ENCODE peak calls at places on chromosomes 4 and X, in six cellular contexts. T is fibroblast of lung, X is neuronal stem cell, J is PC-3, M is GM23248, D is Karpas-422. S is an unnamed sample.

GRCh38 chr4:83109480-83110221 is 4.9 kb downstream of the PLAC8 start:
- DNase-seq in D (no peak), J (peak; percentile 33), M (peak; percentile 66), X (peak; percentile 42), T (peak; percentile 34), S (peak; percentile 55)

GRCh38 chr4:37890501-37891220 is at the start of gene TBC1D1:
- DNase-seq in J (peak; percentile 24), X (peak; percentile 12), D (peak; percentile 61), M (peak; percentile 31), T (no peak), S (peak; percentile 75)

GRCh38 chr4:57378766-57379165 is 268.6 kb upstream of the IGFBP7 start:
- DNase-seq in M (peak; percentile 74), D (no peak), T (peak; percentile 79), X (no peak), J (peak; percentile 88), S (no peak)

GRCh38 chr4:108144451-108144850 is 24.3 kb downstream of the LEF1 start:
- DNase-seq in D (no peak), T (no peak), X (no peak), M (no peak), J (no peak), S (no peak)

GRCh38 chr4:1465173-1466033 is 59.2 kb upstream of the NKX1-1 start:
- DNase-seq in X (no peak), D (no peak), T (no peak), M (no peak), J (no peak), S (no peak)

GRCh38 chr4:184163813-184164212 is 53.9 kb downstream of the ENPP6 start:
- DNase-seq in M (peak; percentile 48), T (peak; percentile 6), J (peak; percentile 45), D (peak; percentile 69), X (no peak), S (peak; percentile 33)

GRCh38 chr4:173516621-173517612 is 13.1 kb downstream of the HAND2 start:
- DNase-seq in D (no peak), X (no peak), T (no peak), J (no peak), M (no peak), S (no peak)

GRCh38 chr4:90064196-90064595 is 63.0 kb upstream of the CCSER1 start:
- DNase-seq in M (no peak), D (no peak), T (no peak), X (no peak), J (no peak), S (no peak)

GRCh38 chr4:86940176-86940575 is 5.4 kb downstream of the AFF1 start:
- DNase-seq in T (peak; percentile 28), D (no peak), X (no peak), J (no peak), M (peak; percentile 67), S (no peak)

GRCh38 chr4:98828801-98829200 is 100.1 kb downstream of the EIF4E start:
- DNase-seq in D (peak; percentile 68), X (no peak), J (peak; percentile 76), M (peak; percentile 7), T (peak; percentile 3), S (peak; percentile 27)

GRCh38 chr4:16677545-16677944 is 220.9 kb downstream of the LDB2 start:
- DNase-seq in X (no peak), D (no peak), T (peak; percentile 34), M (peak; percentile 43), J (no peak), S (no peak)

GRCh38 chr4:23737571-23737970 is 152.3 kb downstream of the PPARGC1A start:
- DNase-seq in D (no peak), X (no peak), T (peak; percentile 6), J (no peak), M (no peak), S (no peak)

GRCh38 chr4:183329954-183330742 is 7.9 kb upstream of the CLDN24 start:
- DNase-seq in X (no peak), M (no peak), J (no peak), T (no peak), D (no peak), S (no peak)

GRCh38 chrX:154657226-154657805 is 3.9 kb upstream of the CTAG2 start:
- DNase-seq in D (no peak), T (no peak), J (no peak), M (no peak), X (no peak), S (no peak)

GRCh38 chrX:51614353-51614752 is 4.4 kb downstream of the CENPVL3 start:
- DNase-seq in M (peak; percentile 76), T (peak; percentile 48), D (peak; percentile 77), X (no peak), J (peak; percentile 61), S (no peak)

GRCh38 chrX:42934020-42934701 is 156.2 kb upstream of the PPP1R2C start:
- DNase-seq in M (no peak), T (peak; percentile 1), X (no peak), J (no peak), D (no peak), S (peak; percentile 27)

GRCh38 chrX:31112226-31112999 is 40.6 kb upstream of the FTHL17 start:
- DNase-seq in X (no peak), J (no peak), T (no peak), M (no peak), D (no peak), S (no peak)

GRCh38 chr4:8067274-8067936 is 91.2 kb downstream of the ABLIM2 start:
- DNase-seq in M (no peak), D (no peak), J (no peak), X (no peak), T (no peak), S (no peak)

GRCh38 chr4:125951275-125951887 is 636.6 kb downstream of the FAT4 start:
- DNase-seq in X (no peak), D (no peak), T (peak; percentile 61), J (no peak), M (peak; percentile 70), S (no peak)

GRCh38 chrX:152897216-152898144 is at the start of gene ZNF185:
- DNase-seq in D (no peak), M (peak; percentile 13), T (peak; percentile 59), X (peak; percentile 42), J (peak; percentile 76), S (peak; percentile 72)

GRCh38 chr4:119132306-119132705 is 3.3 kb upstream of the MYOZ2 start:
- DNase-seq in J (peak; percentile 23), D (no peak), M (peak; percentile 83), X (no peak), T (peak; percentile 27), S (no peak)

GRCh38 chr4:124526321-124526720 is 186.2 kb downstream of the ANKRD50 start:
- DNase-seq in T (no peak), X (no peak), J (no peak), M (no peak), D (no peak), S (no peak)

DNA sequence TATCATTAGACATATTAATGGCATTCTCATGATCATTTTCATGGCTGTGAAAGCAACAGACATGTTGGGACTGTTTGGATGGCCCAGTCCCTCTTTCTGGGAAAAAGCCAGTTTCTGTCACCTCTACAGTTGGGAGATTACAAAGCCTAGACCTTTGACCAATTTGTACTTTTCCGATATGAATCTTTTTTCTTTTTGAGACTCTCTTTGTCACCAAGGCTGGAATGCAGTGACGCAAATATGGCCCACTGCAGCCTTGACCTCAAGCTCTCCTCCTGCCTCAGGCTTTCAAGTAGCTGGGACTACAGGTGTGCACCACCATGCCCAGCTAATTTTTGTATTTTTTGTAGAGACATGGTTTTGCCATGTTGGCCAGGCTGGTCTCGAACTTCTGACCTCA is 9.4 kb downstream of the TBC1D25 start:
- DNase-seq in D (no peak), X (no peak), J (no peak), M (no peak), T (no peak), S (no peak)
- H3K9ac ChIP-seq in D (no peak overlapping the region), X (no peak overlapping the region), J (no peak overlapping the region), M (no peak overlapping the region), T (no peak overlapping the region), S (no peak overlapping the region)

GRCh38 chrX:46838482-46838857 is 1.6 kb downstream of the RP2 start:
- DNase-seq in D (no peak), X (no peak), J (no peak), M (peak; percentile 50), T (no peak), S (no peak)

GRCh38 chrX:46844913-46845312 is 8.1 kb downstream of the RP2 start:
- DNase-seq in T (no peak), J (no peak), D (no peak), X (no peak), M (no peak), S (no peak)

GRCh38 chrX:46838974-46839480 is 2.2 kb downstream of the RP2 start:
- DNase-seq in M (peak; percentile 36), T (peak; percentile 6), J (no peak), D (peak; percentile 4), X (no peak), S (no peak)

GRCh38 chrX:46837543-46838481 is 969 bp downstream of the RP2 start:
- DNase-seq in X (no peak), J (peak; percentile 55), D (peak; percentile 60), T (peak; percentile 42), M (peak; percentile 63), S (no peak)

DNA sequence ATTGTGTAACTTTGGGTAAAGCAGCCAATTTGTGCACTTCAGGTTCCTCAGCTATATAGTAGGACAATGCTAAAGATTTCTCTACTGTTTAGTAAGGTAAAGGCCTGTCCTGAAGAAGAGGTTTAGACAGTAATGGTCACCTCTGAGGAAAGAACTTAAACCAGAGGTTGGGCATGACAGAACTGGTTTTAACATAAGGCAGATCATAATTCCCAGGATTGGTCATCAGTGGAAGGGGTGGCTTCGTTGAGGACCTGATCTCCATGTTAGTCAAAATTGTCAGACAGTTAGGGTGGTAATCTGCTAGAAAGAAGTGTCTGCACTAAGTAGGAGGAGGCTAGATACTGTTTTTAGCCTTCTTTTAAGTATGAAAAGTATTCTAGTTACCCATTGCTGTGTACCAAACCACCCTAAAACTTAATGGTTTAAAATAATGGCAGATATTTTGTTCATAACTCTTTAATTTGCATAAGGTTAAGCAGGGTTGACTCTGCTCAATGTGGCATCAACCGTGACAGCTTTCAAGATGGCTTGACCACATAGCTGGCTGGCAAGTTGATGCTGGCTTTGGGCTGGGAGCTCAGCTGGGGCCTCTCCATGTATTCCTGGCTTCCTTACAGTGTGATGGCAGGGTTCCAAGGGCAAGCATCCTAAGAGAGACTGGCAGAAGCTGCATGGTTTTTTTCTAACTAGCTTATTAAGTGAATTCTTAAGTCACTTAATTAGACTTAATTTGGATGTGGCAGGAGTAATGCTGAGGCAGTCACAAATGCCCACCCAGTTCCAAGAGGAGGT is 4.3 kb downstream of the RP2 start:
- DNase-seq in D (peak; percentile 47), J (no peak), X (no peak), T (peak; percentile 28), M (peak; percentile 46), S (no peak)
- H3K9ac ChIP-seq in D (no peak overlapping the region), J (no peak overlapping the region), X (no peak overlapping the region), T (no peak overlapping the region), M (peak overlapping the region; percentile 79), S (no peak overlapping the region)

GRCh38 chrX:145886469-145886868 is 68.8 kb downstream of the SLITRK2 start:
- DNase-seq in M (no peak), D (no peak), X (no peak), J (no peak), T (no peak), S (no peak)

GRCh38 chrX:145881175-145881867 is 63.7 kb downstream of the SLITRK2 start:
- DNase-seq in X (no peak), M (no peak), T (no peak), D (no peak), J (peak; percentile 6), S (no peak)
- H3K9ac ChIP-seq in X (no peak overlapping the region), M (no peak overlapping the region), T (no peak overlapping the region), D (no peak overlapping the region), J (no peak overlapping the region), S (no peak overlapping the region)

DNA sequence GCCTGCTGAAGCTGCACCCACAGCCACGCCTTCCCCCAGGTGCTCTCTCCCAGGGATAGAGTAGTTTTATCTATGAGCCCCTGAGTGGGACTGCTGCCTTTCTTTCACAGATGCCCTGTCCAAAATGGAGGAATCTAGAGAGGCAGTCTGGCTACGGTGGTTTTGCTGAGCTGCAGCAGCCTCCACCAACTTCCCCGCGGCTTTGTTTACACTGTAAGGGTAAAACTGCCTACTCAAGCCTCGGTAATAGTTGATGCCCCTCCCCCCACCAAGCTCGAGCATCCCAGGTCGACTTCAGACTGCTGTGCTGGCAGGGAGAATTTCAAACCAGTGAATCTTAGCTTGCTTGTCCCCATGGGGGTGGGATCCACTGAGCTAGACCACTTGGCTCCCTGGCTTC is 84.5 kb downstream of the PRKG2 start:
- DNase-seq in T (no peak), M (no peak), J (no peak), D (no peak), X (no peak), S (no peak)
- H3K9ac ChIP-seq in T (no peak overlapping the region), M (no peak overlapping the region), J (no peak overlapping the region), D (no peak overlapping the region), X (no peak overlapping the region), S (no peak overlapping the region)

S was measured in colonic mucosa.